ENCODE peak calls at places on chromosomes 5 and 9, in four cellular contexts. One of them, this sample, is unnamed.
A peak's percentile ranks its signal among the peaks of the same experiment; 100 is the strongest.

GRCh38 chr5:117486879-117487391 is 912.3 kb upstream of the SEMA6A start:
- DNase-seq in epithelial cell of prostate: no peak
- DNase-seq in NCI-H774: no peak
- DNase-seq in keratinocyte: no peak
- DNase-seq in this sample: peak; percentile 39

GRCh38 chr9:116075191-116075590 is 78.4 kb upstream of the PAPPA start:
- DNase-seq in NCI-H774: no peak
- DNase-seq in epithelial cell of prostate: no peak
- DNase-seq in keratinocyte: no peak
- DNase-seq in this sample: no peak

GRCh38 chr9:70529833-70530232 is 115.4 kb upstream of the KLF9 start:
- DNase-seq in epithelial cell of prostate: no peak
- DNase-seq in keratinocyte: no peak
- DNase-seq in NCI-H774: no peak
- DNase-seq in this sample: no peak

GRCh38 chr5:178114325-178115135 is 1.2 kb downstream of the N4BP3 start:
- DNase-seq in keratinocyte: no peak
- DNase-seq in epithelial cell of prostate: no peak
- DNase-seq in NCI-H774: no peak
- DNase-seq in this sample: peak; percentile 61

GRCh38 chr9:121503443-121503842 is 3.8 kb upstream of the GGTA1 start:
- DNase-seq in keratinocyte: no peak
- DNase-seq in NCI-H774: no peak
- DNase-seq in epithelial cell of prostate: no peak
- DNase-seq in this sample: no peak

GRCh38 chr9:124015091-124015660 is 3.6 kb downstream of the LHX2 start:
- DNase-seq in keratinocyte: no peak
- DNase-seq in NCI-H774: no peak
- DNase-seq in epithelial cell of prostate: no peak
- DNase-seq in this sample: peak; percentile 64

GRCh38 chr9:112115109-112115508 is 60.0 kb downstream of the SUSD1 start:
- DNase-seq in NCI-H774: no peak
- DNase-seq in keratinocyte: no peak
- DNase-seq in epithelial cell of prostate: no peak
- DNase-seq in this sample: no peak

GRCh38 chr5:2813678-2814077 is 62.2 kb upstream of the IRX2 start:
- DNase-seq in keratinocyte: no peak
- DNase-seq in epithelial cell of prostate: no peak
- DNase-seq in NCI-H774: no peak
- DNase-seq in this sample: no peak

GRCh38 chr5:32712463-32713395 is 1.6 kb downstream of the NPR3 start:
- DNase-seq in NCI-H774: no peak
- DNase-seq in keratinocyte: no peak
- DNase-seq in epithelial cell of prostate: no peak
- DNase-seq in this sample: peak; percentile 8

GRCh38 chr9:83554278-83554677 is 16.1 kb upstream of the FRMD3 start:
- DNase-seq in epithelial cell of prostate: no peak
- DNase-seq in NCI-H774: no peak
- DNase-seq in keratinocyte: no peak
- DNase-seq in this sample: no peak

GRCh38 chr5:142366007-142366406 is 41.2 kb upstream of the SPRY4 start:
- DNase-seq in keratinocyte: no peak
- DNase-seq in NCI-H774: no peak
- DNase-seq in epithelial cell of prostate: no peak
- DNase-seq in this sample: no peak

GRCh38 chr5:62779010-62779422 is 200.4 kb downstream of the LRRC70 start:
- DNase-seq in keratinocyte: no peak
- DNase-seq in NCI-H774: peak; percentile 55
- DNase-seq in epithelial cell of prostate: no peak
- DNase-seq in this sample: peak; percentile 52

GRCh38 chr5:169876376-169876775 is 103.9 kb downstream of the INSYN2B start:
- DNase-seq in epithelial cell of prostate: no peak
- DNase-seq in NCI-H774: no peak
- DNase-seq in keratinocyte: no peak
- DNase-seq in this sample: no peak

GRCh38 chr9:16726023-16726422 is 144.4 kb downstream of the BNC2 start:
- DNase-seq in keratinocyte: no peak
- DNase-seq in epithelial cell of prostate: no peak
- DNase-seq in NCI-H774: no peak
- DNase-seq in this sample: no peak

GRCh38 chr9:90814355-90814754 is 12.7 kb downstream of the SYK start:
- DNase-seq in epithelial cell of prostate: no peak
- DNase-seq in NCI-H774: no peak
- DNase-seq in keratinocyte: no peak
- DNase-seq in this sample: no peak

GRCh38 chr5:57499262-57500050 is 16.8 kb upstream of the ACTBL2 start:
- DNase-seq in epithelial cell of prostate: peak; percentile 20
- DNase-seq in keratinocyte: no peak
- DNase-seq in NCI-H774: peak; percentile 35
- DNase-seq in this sample: peak; percentile 64

GRCh38 chr9:98856982-98857381 is 49.5 kb downstream of the GALNT12 start:
- DNase-seq in NCI-H774: no peak
- DNase-seq in epithelial cell of prostate: no peak
- DNase-seq in keratinocyte: no peak
- DNase-seq in this sample: no peak

GRCh38 chr5:125323613-125324012 is 577.2 kb upstream of the ZNF608 start:
- DNase-seq in keratinocyte: no peak
- DNase-seq in NCI-H774: no peak
- DNase-seq in epithelial cell of prostate: no peak
- DNase-seq in this sample: no peak

GRCh38 chr5:138588013-138588788 is 13.0 kb upstream of the HSPA9 start:
- DNase-seq in keratinocyte: no peak
- DNase-seq in epithelial cell of prostate: no peak
- DNase-seq in NCI-H774: no peak
- DNase-seq in this sample: no peak

GRCh38 chr9:100686420-100686819 is 108.5 kb downstream of the CAVIN4 start:
- DNase-seq in epithelial cell of prostate: no peak
- DNase-seq in NCI-H774: no peak
- DNase-seq in keratinocyte: no peak
- DNase-seq in this sample: no peak

GRCh38 chr5:173318338-173318737 is 9.9 kb downstream of the STC2 start:
- DNase-seq in NCI-H774: no peak
- DNase-seq in epithelial cell of prostate: no peak
- DNase-seq in keratinocyte: no peak
- DNase-seq in this sample: no peak

GRCh38 chr5:164784230-164784629 is 1278.8 kb downstream of the MAT2B start:
- DNase-seq in NCI-H774: no peak
- DNase-seq in keratinocyte: no peak
- DNase-seq in epithelial cell of prostate: no peak
- DNase-seq in this sample: no peak

GRCh38 chr5:66232701-66233100 is 88.6 kb downstream of the SREK1 start:
- DNase-seq in epithelial cell of prostate: no peak
- DNase-seq in NCI-H774: peak; percentile 73
- DNase-seq in keratinocyte: no peak
- DNase-seq in this sample: peak; percentile 56

GRCh38 chr9:99189887-99190596 is 31.7 kb downstream of the ALG2 start:
- DNase-seq in NCI-H774: no peak
- DNase-seq in epithelial cell of prostate: no peak
- DNase-seq in keratinocyte: no peak
- DNase-seq in this sample: no peak

GRCh38 chr9:113481176-113481805 is 17.8 kb downstream of the RGS3 start:
- DNase-seq in epithelial cell of prostate: no peak
- DNase-seq in NCI-H774: peak; percentile 71
- DNase-seq in keratinocyte: no peak
- DNase-seq in this sample: no peak

GRCh38 chr9:98256632-98257218 is 1.3 kb upstream of the TBC1D2 start:
- DNase-seq in keratinocyte: no peak
- DNase-seq in epithelial cell of prostate: no peak
- DNase-seq in NCI-H774: no peak
- DNase-seq in this sample: peak; percentile 30

This sample was measured in ELF-1.